ENCODE peak calls at places on chromosomes 11 and 22, in ten cellular contexts. One of them, this sample, is unnamed.

GRCh38 chr11:71452354-71453020 is 516 bp upstream of the NADSYN1 start:
- DNase-seq in smooth muscle cell of the brain vasculature: no peak
- DNase-seq in mesendoderm: peak; percentile 9
- DNase-seq in endodermal cell: no peak
- DNase-seq in choroid plexus epithelial cell: peak; percentile 63
- DNase-seq in EL: no peak
- DNase-seq in MV-4-11: peak; percentile 48
- DNase-seq in T-helper 17 cell: peak; percentile 38
- DNase-seq in CD4-positive, alpha-beta memory T cell: peak; percentile 78
- DNase-seq in HCEC 1CT: peak; percentile 30
- DNase-seq in this sample: peak; percentile 77

GRCh38 chr11:83438438-83438837 is 152.3 kb upstream of the CCDC90B start:
- DNase-seq in endodermal cell: no peak
- DNase-seq in choroid plexus epithelial cell: no peak
- DNase-seq in HCEC 1CT: no peak
- DNase-seq in mesendoderm: no peak
- DNase-seq in CD4-positive, alpha-beta memory T cell: no peak
- DNase-seq in EL: no peak
- DNase-seq in smooth muscle cell of the brain vasculature: no peak
- DNase-seq in MV-4-11: peak; percentile 95
- DNase-seq in T-helper 17 cell: no peak
- DNase-seq in this sample: no peak

GRCh38 chr11:68460741-68461283 is at the start of gene PPP6R3:
- DNase-seq in EL: no peak
- DNase-seq in smooth muscle cell of the brain vasculature: no peak
- DNase-seq in mesendoderm: no peak
- DNase-seq in HCEC 1CT: no peak
- DNase-seq in T-helper 17 cell: no peak
- DNase-seq in choroid plexus epithelial cell: no peak
- DNase-seq in endodermal cell: no peak
- DNase-seq in MV-4-11: no peak
- DNase-seq in CD4-positive, alpha-beta memory T cell: no peak
- DNase-seq in this sample: no peak

GRCh38 chr22:32764330-32765116 is 37.0 kb upstream of the TIMP3 start:
- DNase-seq in HCEC 1CT: no peak
- DNase-seq in EL: peak; percentile 75
- DNase-seq in CD4-positive, alpha-beta memory T cell: no peak
- DNase-seq in mesendoderm: peak; percentile 79
- DNase-seq in smooth muscle cell of the brain vasculature: no peak
- DNase-seq in T-helper 17 cell: no peak
- DNase-seq in MV-4-11: peak; percentile 92
- DNase-seq in endodermal cell: no peak
- DNase-seq in choroid plexus epithelial cell: peak; percentile 96
- DNase-seq in this sample: peak; percentile 89

GRCh38 chr11:1531418-1531817 is 40.7 kb downstream of the DUSP8 start:
- DNase-seq in endodermal cell: no peak
- DNase-seq in mesendoderm: no peak
- DNase-seq in smooth muscle cell of the brain vasculature: no peak
- DNase-seq in CD4-positive, alpha-beta memory T cell: no peak
- DNase-seq in HCEC 1CT: no peak
- DNase-seq in T-helper 17 cell: no peak
- DNase-seq in MV-4-11: no peak
- DNase-seq in EL: no peak
- DNase-seq in choroid plexus epithelial cell: no peak
- DNase-seq in this sample: no peak

GRCh38 chr11:121207485-121208115 is 85.0 kb upstream of the SC5D start:
- DNase-seq in EL: no peak
- DNase-seq in T-helper 17 cell: no peak
- DNase-seq in choroid plexus epithelial cell: peak; percentile 46
- DNase-seq in mesendoderm: no peak
- DNase-seq in smooth muscle cell of the brain vasculature: no peak
- DNase-seq in MV-4-11: no peak
- DNase-seq in endodermal cell: no peak
- DNase-seq in HCEC 1CT: no peak
- DNase-seq in CD4-positive, alpha-beta memory T cell: no peak
- DNase-seq in this sample: no peak

GRCh38 chr11:114259124-114259526 is 37.1 kb upstream of the NNMT start:
- DNase-seq in CD4-positive, alpha-beta memory T cell: no peak
- DNase-seq in choroid plexus epithelial cell: peak; percentile 42
- DNase-seq in HCEC 1CT: no peak
- DNase-seq in mesendoderm: no peak
- DNase-seq in smooth muscle cell of the brain vasculature: no peak
- DNase-seq in EL: no peak
- DNase-seq in MV-4-11: no peak
- DNase-seq in endodermal cell: no peak
- DNase-seq in T-helper 17 cell: no peak
- DNase-seq in this sample: peak; percentile 87

GRCh38 chr11:121592708-121593107 is 139.9 kb upstream of the SORL1-AS1 start:
- DNase-seq in HCEC 1CT: no peak
- DNase-seq in EL: no peak
- DNase-seq in T-helper 17 cell: no peak
- DNase-seq in MV-4-11: no peak
- DNase-seq in mesendoderm: no peak
- DNase-seq in CD4-positive, alpha-beta memory T cell: no peak
- DNase-seq in smooth muscle cell of the brain vasculature: no peak
- DNase-seq in endodermal cell: no peak
- DNase-seq in choroid plexus epithelial cell: no peak
- DNase-seq in this sample: no peak

GRCh38 chr11:131748146-131749050 is 378.0 kb downstream of the NTM start:
- DNase-seq in EL: peak; percentile 72
- DNase-seq in CD4-positive, alpha-beta memory T cell: no peak
- DNase-seq in MV-4-11: peak; percentile 34
- DNase-seq in T-helper 17 cell: no peak
- DNase-seq in endodermal cell: peak; percentile 88
- DNase-seq in choroid plexus epithelial cell: peak; percentile 85
- DNase-seq in smooth muscle cell of the brain vasculature: peak; percentile 65
- DNase-seq in mesendoderm: peak; percentile 55
- DNase-seq in HCEC 1CT: peak; percentile 70
- DNase-seq in this sample: peak; percentile 72

GRCh38 chr11:3091081-3091845 is 34.0 kb upstream of the CARS1 start:
- DNase-seq in smooth muscle cell of the brain vasculature: no peak
- DNase-seq in EL: no peak
- DNase-seq in T-helper 17 cell: no peak
- DNase-seq in choroid plexus epithelial cell: no peak
- DNase-seq in CD4-positive, alpha-beta memory T cell: no peak
- DNase-seq in HCEC 1CT: no peak
- DNase-seq in MV-4-11: no peak
- DNase-seq in mesendoderm: no peak
- DNase-seq in endodermal cell: no peak
- DNase-seq in this sample: peak; percentile 65

GRCh38 chr11:65661599-65662246 is 993 bp downstream of the RELA start:
- DNase-seq in T-helper 17 cell: no peak
- DNase-seq in choroid plexus epithelial cell: no peak
- DNase-seq in mesendoderm: no peak
- DNase-seq in CD4-positive, alpha-beta memory T cell: no peak
- DNase-seq in HCEC 1CT: no peak
- DNase-seq in EL: no peak
- DNase-seq in endodermal cell: peak; percentile 51
- DNase-seq in MV-4-11: no peak
- DNase-seq in smooth muscle cell of the brain vasculature: no peak
- DNase-seq in this sample: peak; percentile 69

GRCh38 chr11:82577246-82577645 is 156.4 kb downstream of the FAM181B start:
- DNase-seq in HCEC 1CT: no peak
- DNase-seq in MV-4-11: no peak
- DNase-seq in T-helper 17 cell: no peak
- DNase-seq in choroid plexus epithelial cell: no peak
- DNase-seq in smooth muscle cell of the brain vasculature: no peak
- DNase-seq in CD4-positive, alpha-beta memory T cell: no peak
- DNase-seq in EL: no peak
- DNase-seq in endodermal cell: peak; percentile 41
- DNase-seq in mesendoderm: no peak
- DNase-seq in this sample: no peak

GRCh38 chr11:47127213-47127612 is 49.5 kb downstream of the ARFGAP2 start:
- DNase-seq in MV-4-11: no peak
- DNase-seq in HCEC 1CT: no peak
- DNase-seq in choroid plexus epithelial cell: no peak
- DNase-seq in endodermal cell: peak; percentile 9
- DNase-seq in CD4-positive, alpha-beta memory T cell: no peak
- DNase-seq in mesendoderm: no peak
- DNase-seq in EL: no peak
- DNase-seq in T-helper 17 cell: no peak
- DNase-seq in smooth muscle cell of the brain vasculature: no peak
- DNase-seq in this sample: no peak

GRCh38 chr11:120224872-120225371 is 14.1 kb downstream of the OAF start:
- DNase-seq in CD4-positive, alpha-beta memory T cell: no peak
- DNase-seq in HCEC 1CT: no peak
- DNase-seq in MV-4-11: peak; percentile 88
- DNase-seq in choroid plexus epithelial cell: no peak
- DNase-seq in endodermal cell: no peak
- DNase-seq in T-helper 17 cell: no peak
- DNase-seq in smooth muscle cell of the brain vasculature: no peak
- DNase-seq in EL: no peak
- DNase-seq in mesendoderm: no peak
- DNase-seq in this sample: no peak

GRCh38 chr22:27418261-27418660 is 383.3 kb downstream of the MN1 start:
- DNase-seq in endodermal cell: no peak
- DNase-seq in EL: no peak
- DNase-seq in T-helper 17 cell: no peak
- DNase-seq in smooth muscle cell of the brain vasculature: no peak
- DNase-seq in choroid plexus epithelial cell: no peak
- DNase-seq in mesendoderm: no peak
- DNase-seq in CD4-positive, alpha-beta memory T cell: no peak
- DNase-seq in MV-4-11: no peak
- DNase-seq in HCEC 1CT: no peak
- DNase-seq in this sample: no peak

GRCh38 chr11:32204751-32205150 is 113.9 kb downstream of the RCN1 start:
- DNase-seq in mesendoderm: no peak
- DNase-seq in MV-4-11: no peak
- DNase-seq in EL: no peak
- DNase-seq in T-helper 17 cell: no peak
- DNase-seq in CD4-positive, alpha-beta memory T cell: no peak
- DNase-seq in choroid plexus epithelial cell: no peak
- DNase-seq in smooth muscle cell of the brain vasculature: no peak
- DNase-seq in endodermal cell: no peak
- DNase-seq in HCEC 1CT: no peak
- DNase-seq in this sample: no peak

GRCh38 chr11:72237112-72237931 is 6.7 kb downstream of the PHOX2A start:
- DNase-seq in CD4-positive, alpha-beta memory T cell: no peak
- DNase-seq in EL: no peak
- DNase-seq in MV-4-11: no peak
- DNase-seq in choroid plexus epithelial cell: no peak
- DNase-seq in mesendoderm: no peak
- DNase-seq in HCEC 1CT: no peak
- DNase-seq in T-helper 17 cell: no peak
- DNase-seq in smooth muscle cell of the brain vasculature: no peak
- DNase-seq in endodermal cell: peak; percentile 52
- DNase-seq in this sample: peak; percentile 63

GRCh38 chr22:46006379-46007002 is 29.5 kb upstream of the WNT7B start:
- DNase-seq in CD4-positive, alpha-beta memory T cell: peak; percentile 81
- DNase-seq in EL: peak; percentile 92
- DNase-seq in choroid plexus epithelial cell: peak; percentile 89
- DNase-seq in T-helper 17 cell: peak; percentile 74
- DNase-seq in smooth muscle cell of the brain vasculature: no peak
- DNase-seq in mesendoderm: peak; percentile 78
- DNase-seq in HCEC 1CT: peak; percentile 88
- DNase-seq in endodermal cell: peak; percentile 94
- DNase-seq in MV-4-11: peak; percentile 80
- DNase-seq in this sample: peak; percentile 98